ENCODE peak calls at places on chromosomes 13 and 19, in eight cellular contexts. One of them, this sample, is unnamed.

GRCh38 chr19:18233224-18233825 is 7.1 kb upstream of the PDE4C start:
- DNase-seq in H54: no peak
- DNase-seq in CD8-positive, alpha-beta T cell: peak; percentile 57
- DNase-seq in upper lobe of right lung: peak; percentile 82
- DNase-seq in ascending aorta: no peak
- DNase-seq in NCI-H2227 treated with DMSO at 0.1 percent for 48 hours: no peak
- DNase-seq in HFF-Myc: no peak
- DNase-seq in CD4-positive, alpha-beta T cell: peak; percentile 41
- DNase-seq in this sample: no peak

GRCh38 chr13:67859904-67860303 is 629.8 kb upstream of the PCDH9 start:
- DNase-seq in CD4-positive, alpha-beta T cell: no peak
- DNase-seq in HFF-Myc: no peak
- DNase-seq in ascending aorta: no peak
- DNase-seq in NCI-H2227 treated with DMSO at 0.1 percent for 48 hours: no peak
- DNase-seq in H54: no peak
- DNase-seq in CD8-positive, alpha-beta T cell: no peak
- DNase-seq in upper lobe of right lung: no peak
- DNase-seq in this sample: no peak

GRCh38 chr19:35090160-35090794 is 25.3 kb upstream of the FXYD3 start:
- DNase-seq in ascending aorta: no peak
- DNase-seq in HFF-Myc: no peak
- DNase-seq in upper lobe of right lung: peak; percentile 72
- DNase-seq in H54: peak; percentile 84
- DNase-seq in NCI-H2227 treated with DMSO at 0.1 percent for 48 hours: peak; percentile 70
- DNase-seq in CD8-positive, alpha-beta T cell: peak; percentile 43
- DNase-seq in CD4-positive, alpha-beta T cell: peak; percentile 15
- DNase-seq in this sample: no peak

GRCh38 chr13:98880673-98881072 is 97.2 kb downstream of the DOCK9 start:
- DNase-seq in NCI-H2227 treated with DMSO at 0.1 percent for 48 hours: no peak
- DNase-seq in CD8-positive, alpha-beta T cell: no peak
- DNase-seq in CD4-positive, alpha-beta T cell: no peak
- DNase-seq in HFF-Myc: no peak
- DNase-seq in H54: no peak
- DNase-seq in ascending aorta: no peak
- DNase-seq in upper lobe of right lung: no peak
- DNase-seq in this sample: no peak

GRCh38 chr13:20877902-20878301 is 24.6 kb downstream of the XPO4 start:
- DNase-seq in NCI-H2227 treated with DMSO at 0.1 percent for 48 hours: no peak
- DNase-seq in H54: no peak
- DNase-seq in CD4-positive, alpha-beta T cell: no peak
- DNase-seq in HFF-Myc: no peak
- DNase-seq in ascending aorta: no peak
- DNase-seq in CD8-positive, alpha-beta T cell: no peak
- DNase-seq in upper lobe of right lung: no peak
- DNase-seq in this sample: no peak

GRCh38 chr13:27211271-27211670 is 39.7 kb upstream of the USP12 start:
- DNase-seq in CD8-positive, alpha-beta T cell: no peak
- DNase-seq in upper lobe of right lung: no peak
- DNase-seq in CD4-positive, alpha-beta T cell: no peak
- DNase-seq in H54: no peak
- DNase-seq in HFF-Myc: no peak
- DNase-seq in NCI-H2227 treated with DMSO at 0.1 percent for 48 hours: no peak
- DNase-seq in ascending aorta: no peak
- DNase-seq in this sample: no peak

GRCh38 chr19:18587962-18588610 is 512 bp upstream of the REX1BD start:
- DNase-seq in NCI-H2227 treated with DMSO at 0.1 percent for 48 hours: no peak
- DNase-seq in HFF-Myc: no peak
- DNase-seq in upper lobe of right lung: no peak
- DNase-seq in H54: no peak
- DNase-seq in ascending aorta: no peak
- DNase-seq in CD8-positive, alpha-beta T cell: no peak
- DNase-seq in CD4-positive, alpha-beta T cell: no peak
- DNase-seq in this sample: no peak

GRCh38 chr19:50649433-50650391 is at the start of gene C19orf81:
- DNase-seq in NCI-H2227 treated with DMSO at 0.1 percent for 48 hours: no peak
- DNase-seq in H54: peak; percentile 75
- DNase-seq in CD8-positive, alpha-beta T cell: no peak
- DNase-seq in ascending aorta: no peak
- DNase-seq in CD4-positive, alpha-beta T cell: no peak
- DNase-seq in upper lobe of right lung: no peak
- DNase-seq in HFF-Myc: no peak
- DNase-seq in this sample: no peak

GRCh38 chr19:54315956-54316355 is 3.0 kb upstream of the LILRA5 start:
- DNase-seq in HFF-Myc: no peak
- DNase-seq in upper lobe of right lung: no peak
- DNase-seq in CD8-positive, alpha-beta T cell: no peak
- DNase-seq in CD4-positive, alpha-beta T cell: no peak
- DNase-seq in ascending aorta: no peak
- DNase-seq in NCI-H2227 treated with DMSO at 0.1 percent for 48 hours: no peak
- DNase-seq in H54: no peak
- DNase-seq in this sample: no peak

GRCh38 chr19:52992109-52993004 is 21.4 kb upstream of the ERVV-1 start:
- DNase-seq in ascending aorta: peak; percentile 66
- DNase-seq in upper lobe of right lung: peak; percentile 70
- DNase-seq in HFF-Myc: no peak
- DNase-seq in H54: no peak
- DNase-seq in CD4-positive, alpha-beta T cell: no peak
- DNase-seq in CD8-positive, alpha-beta T cell: no peak
- DNase-seq in NCI-H2227 treated with DMSO at 0.1 percent for 48 hours: no peak
- DNase-seq in this sample: no peak

GRCh38 chr13:30332516-30333165 is 25.3 kb upstream of the KATNAL1 start:
- DNase-seq in CD8-positive, alpha-beta T cell: no peak
- DNase-seq in CD4-positive, alpha-beta T cell: no peak
- DNase-seq in ascending aorta: no peak
- DNase-seq in NCI-H2227 treated with DMSO at 0.1 percent for 48 hours: no peak
- DNase-seq in HFF-Myc: no peak
- DNase-seq in H54: no peak
- DNase-seq in upper lobe of right lung: no peak
- DNase-seq in this sample: no peak

GRCh38 chr19:28881616-28882015 is 331.3 kb downstream of the UQCRFS1 start:
- DNase-seq in upper lobe of right lung: no peak
- DNase-seq in H54: no peak
- DNase-seq in ascending aorta: no peak
- DNase-seq in NCI-H2227 treated with DMSO at 0.1 percent for 48 hours: peak; percentile 90
- DNase-seq in CD8-positive, alpha-beta T cell: no peak
- DNase-seq in HFF-Myc: no peak
- DNase-seq in CD4-positive, alpha-beta T cell: no peak
- DNase-seq in this sample: no peak

GRCh38 chr19:34345934-34346333 is 19.1 kb upstream of the GPI start:
- DNase-seq in NCI-H2227 treated with DMSO at 0.1 percent for 48 hours: peak; percentile 64
- DNase-seq in upper lobe of right lung: peak; percentile 76
- DNase-seq in H54: peak; percentile 81
- DNase-seq in HFF-Myc: no peak
- DNase-seq in CD8-positive, alpha-beta T cell: peak; percentile 74
- DNase-seq in ascending aorta: no peak
- DNase-seq in CD4-positive, alpha-beta T cell: peak; percentile 63
- DNase-seq in this sample: no peak

GRCh38 chr13:27038323-27038722 is 133.3 kb downstream of the USP12 start:
- DNase-seq in HFF-Myc: no peak
- DNase-seq in CD8-positive, alpha-beta T cell: no peak
- DNase-seq in upper lobe of right lung: no peak
- DNase-seq in NCI-H2227 treated with DMSO at 0.1 percent for 48 hours: no peak
- DNase-seq in CD4-positive, alpha-beta T cell: no peak
- DNase-seq in ascending aorta: no peak
- DNase-seq in H54: peak; percentile 23
- DNase-seq in this sample: no peak

This sample was measured in SIG-M5.